ENCODE peak calls at places on chromosomes 7 and 10, in ten cellular contexts. P is activated T-cell treated with anti-CD3 and anti-CD28 coated beads for 1 hour; N is NB4; D is A549; Y is dorsolateral prefrontal cortex; R is upper lobe of left lung; Z is stimulated activated CD4-positive, alpha-beta T cell treated with anti-CD3 and anti-CD28 coated beads, Interleukin-4, amount 100 ng/mL, for 24 hours; J is NCI-H446; W is NCI-H1105; M is GM20000. X is an unnamed sample.
A peak's percentile ranks its signal among the peaks of the same experiment; 100 is the strongest.

GRCh38 chr7:87216701-87217508 is 2.6 kb downstream of the TMEM243 start:
- DNase-seq in N (no peak), M (peak; percentile 75), D (no peak), Y (peak; percentile 25), R (no peak), J (no peak), P (no peak), Z (peak; percentile 55), W (no peak), X (peak; percentile 93)

GRCh38 chr10:14074062-14074884 is 256.5 kb downstream of the FRMD4A start:
- DNase-seq in Z (no peak), N (no peak), W (peak; percentile 47), J (peak; percentile 92), M (no peak), R (peak; percentile 80), P (no peak), Y (no peak), D (peak; percentile 81), X (no peak)

GRCh38 chr10:6108631-6109443 is 20.0 kb downstream of the RBM17 start:
- DNase-seq in W (no peak), N (peak; percentile 52), Y (no peak), D (peak; percentile 57), Z (peak; percentile 47), J (peak; percentile 30), R (no peak), P (no peak), M (peak; percentile 63), X (peak; percentile 62)

GRCh38 chr7:29190349-29191045 is 4.1 kb upstream of the CHN2 start:
- DNase-seq in N (no peak), M (no peak), Y (no peak), W (peak; percentile 19), Z (no peak), D (peak; percentile 15), R (no peak), P (no peak), J (no peak), X (no peak)

GRCh38 chr7:40499718-40500117 is 364.9 kb downstream of the SUGCT start:
- DNase-seq in D (no peak), N (peak; percentile 54), W (no peak), R (no peak), Z (no peak), P (no peak), Y (no peak), J (no peak), M (no peak), X (no peak)

GRCh38 chr7:54701982-54702381 is 57.0 kb downstream of the SEC61G start:
- DNase-seq in W (no peak), J (no peak), P (no peak), Z (no peak), R (no peak), Y (no peak), M (no peak), N (no peak), D (no peak), X (no peak)

GRCh38 chr10:32142646-32143045 is 86.4 kb upstream of the KIF5B start:
- DNase-seq in D (no peak), N (no peak), W (no peak), Y (no peak), P (no peak), Z (no peak), J (no peak), R (no peak), M (no peak), X (no peak)

GRCh38 chr7:80661729-80662128 is 23.3 kb downstream of the CD36 start:
- DNase-seq in J (no peak), P (no peak), Y (no peak), W (no peak), D (peak; percentile 13), N (peak; percentile 36), R (no peak), Z (no peak), M (no peak), X (no peak)

GRCh38 chr10:32947586-32947985 is 10.4 kb downstream of the ITGB1 start:
- DNase-seq in M (no peak), W (no peak), N (no peak), D (no peak), R (no peak), P (no peak), Y (no peak), J (no peak), Z (no peak), X (no peak)

GRCh38 chr7:138491612-138492386 is 31.7 kb downstream of the TRIM24 start:
- DNase-seq in Z (no peak), D (no peak), W (no peak), Y (no peak), N (no peak), J (no peak), M (no peak), P (no peak), R (no peak), X (no peak)

GRCh38 chr10:19638173-19638872 is 177.9 kb upstream of the PLXDC2 start:
- DNase-seq in Y (no peak), P (no peak), N (peak; percentile 29), R (peak; percentile 27), D (peak; percentile 37), Z (no peak), W (no peak), J (no peak), M (no peak), X (no peak)

GRCh38 chr7:157684157-157684595 is 347.4 kb downstream of the DNAJB6 start:
- DNase-seq in D (no peak), W (no peak), J (no peak), R (no peak), Z (no peak), P (no peak), Y (no peak), M (no peak), N (no peak), X (no peak)

GRCh38 chr10:67836491-67836890 is 1.5 kb downstream of the DNAJC12 start:
- DNase-seq in R (no peak), W (no peak), M (no peak), J (no peak), N (peak; percentile 46), Z (no peak), D (no peak), Y (no peak), P (no peak), X (no peak)

GRCh38 chr10:128853537-128853936 is 613.5 kb upstream of the MGMT start:
- DNase-seq in P (no peak), N (no peak), Y (no peak), J (no peak), D (no peak), R (no peak), Z (no peak), M (no peak), W (no peak), X (no peak)

GRCh38 chr10:77784856-77785255 is 141.7 kb downstream of the DLG5 start:
- DNase-seq in R (no peak), P (no peak), D (no peak), Y (no peak), N (no peak), J (no peak), W (no peak), M (no peak), Z (no peak), X (no peak)

GRCh38 chr10:59435707-59436106 is 73.4 kb upstream of the FAM13C start:
- DNase-seq in P (no peak), M (no peak), N (no peak), J (peak; percentile 1), Z (no peak), Y (no peak), W (no peak), R (no peak), D (no peak), X (no peak)

GRCh38 chr10:10897400-10897799 is 120.3 kb upstream of the CELF2 start:
- DNase-seq in M (no peak), N (no peak), W (no peak), Z (no peak), Y (no peak), P (no peak), J (no peak), R (no peak), D (no peak), X (no peak)

GRCh38 chr7:115734643-115735042 is 295.9 kb downstream of the TFEC start:
- DNase-seq in P (no peak), M (no peak), R (no peak), D (no peak), J (no peak), Z (no peak), N (no peak), Y (no peak), W (no peak), X (no peak)

X was measured in GM12865.